ENCODE peak calls at places on chromosomes 4 and X, in six cellular contexts. V, J, E, H, W and C are unnamed samples.

GRCh38 chrX:48058621-48059295 is 12.7 kb downstream of the ZNF630 start:
- DNase-seq in W (no peak), H (no peak), J (no peak), E (no peak), V (no peak), C (no peak)

GRCh38 chrX:30570505-30570904 is 7.1 kb downstream of the TASL start:
- DNase-seq in J (peak), V (no peak), H (peak), W (peak), E (no peak), C (peak)

GRCh38 chr4:20684852-20685763 is 15.2 kb upstream of the PACRGL start:
- DNase-seq in E (no peak), W (peak), J (peak), H (peak), V (no peak), C (peak)

GRCh38 chrX:105695451-105695850 is 126.9 kb upstream of the NRK start:
- DNase-seq in W (peak), V (no peak), J (peak), E (no peak), H (peak), C (peak)

GRCh38 chrX:132333351-132333750 is 114.1 kb upstream of the RAP2C start:
- DNase-seq in E (no peak), J (no peak), W (no peak), V (no peak), H (no peak), C (no peak)

GRCh38 chr4:1506956-1507721 is 100.9 kb upstream of the NKX1-1 start:
- DNase-seq in W (no peak), J (no peak), H (no peak), V (no peak), E (no peak), C (no peak)

GRCh38 chrX:78024349-78025108 is 55.1 kb upstream of the PGAM4 start:
- DNase-seq in H (peak), J (peak), V (no peak), E (no peak), W (peak), C (peak)

GRCh38 chr4:117085185-117085701 is at the start of gene TRAM1L1:
- DNase-seq in H (no peak), J (peak), E (peak), W (peak), V (no peak), C (peak)

GRCh38 chrX:19190902-19191301 is 68.6 kb upstream of the ADGRG2 start:
- DNase-seq in W (no peak), J (no peak), V (no peak), H (no peak), E (no peak), C (no peak)

GRCh38 chrX:120672389-120672788 is 42.5 kb upstream of the C1GALT1C1 start:
- DNase-seq in J (peak), V (no peak), E (no peak), W (peak), H (peak), C (peak)

GRCh38 chr4:53863731-53864130 is 200.7 kb downstream of the CHIC2 start:
- DNase-seq in V (no peak), W (no peak), H (no peak), J (no peak), E (no peak), C (no peak)